ENCODE peak calls at places on chromosomes 6 and 20, in four cellular contexts. One of them, this sample, is unnamed.

GRCh38 chr6:13261464-13261994 is 66.8 kb downstream of the TBC1D7 start:
- DNase-seq in thyroid gland: no peak
- DNase-seq in transverse colon: peak
- DNase-seq in AG10803: no peak
- DNase-seq in this sample: no peak

GRCh38 chr6:157716553-157716952 is 106.5 kb upstream of the SNX9 start:
- DNase-seq in thyroid gland: no peak
- DNase-seq in transverse colon: no peak
- DNase-seq in AG10803: peak
- DNase-seq in this sample: peak

GRCh38 chr6:37381579-37381978 is 27.8 kb downstream of the RNF8 start:
- DNase-seq in thyroid gland: peak
- DNase-seq in transverse colon: peak
- DNase-seq in AG10803: peak
- DNase-seq in this sample: peak

GRCh38 chr20:1895674-1896496 is 678 bp downstream of the SIRPA start:
- DNase-seq in thyroid gland: peak
- DNase-seq in transverse colon: no peak
- DNase-seq in AG10803: peak
- DNase-seq in this sample: no peak

GRCh38 chr20:3724356-3724755 is 8.1 kb upstream of the HSPA12B start:
- DNase-seq in thyroid gland: no peak
- DNase-seq in transverse colon: no peak
- DNase-seq in AG10803: no peak
- DNase-seq in this sample: no peak

GRCh38 chr6:79762370-79762769 is 131.2 kb downstream of the SH3BGRL2 start:
- DNase-seq in thyroid gland: no peak
- DNase-seq in transverse colon: no peak
- DNase-seq in AG10803: no peak
- DNase-seq in this sample: peak

GRCh38 chr20:57801581-57801980 is 91.8 kb upstream of the PMEPA1 start:
- DNase-seq in thyroid gland: no peak
- DNase-seq in transverse colon: no peak
- DNase-seq in AG10803: no peak
- DNase-seq in this sample: no peak

GRCh38 chr6:134031696-134032255 is 20.6 kb downstream of the SLC2A12 start:
- DNase-seq in thyroid gland: no peak
- DNase-seq in transverse colon: no peak
- DNase-seq in AG10803: peak
- DNase-seq in this sample: no peak

GRCh38 chr6:18166314-18167007 is 11.2 kb downstream of the KDM1B start:
- DNase-seq in thyroid gland: no peak
- DNase-seq in transverse colon: no peak
- DNase-seq in AG10803: peak
- DNase-seq in this sample: peak

GRCh38 chr6:133609404-133610270 is 279.3 kb upstream of the TCF21 start:
- DNase-seq in thyroid gland: no peak
- DNase-seq in transverse colon: no peak
- DNase-seq in AG10803: peak
- DNase-seq in this sample: peak

GRCh38 chr6:145809785-145810184 is 4.8 kb downstream of the FBXO30 start:
- DNase-seq in thyroid gland: peak
- DNase-seq in transverse colon: no peak
- DNase-seq in AG10803: peak
- DNase-seq in this sample: peak

GRCh38 chr6:141470810-141471209 is 661.9 kb upstream of the GJE1 start:
- DNase-seq in thyroid gland: no peak
- DNase-seq in transverse colon: no peak
- DNase-seq in AG10803: no peak
- DNase-seq in this sample: no peak

GRCh38 chr6:37399795-37400490 is 33.1 kb upstream of the CMTR1 start:
- DNase-seq in thyroid gland: no peak
- DNase-seq in transverse colon: no peak
- DNase-seq in AG10803: no peak
- DNase-seq in this sample: no peak

DNA sequence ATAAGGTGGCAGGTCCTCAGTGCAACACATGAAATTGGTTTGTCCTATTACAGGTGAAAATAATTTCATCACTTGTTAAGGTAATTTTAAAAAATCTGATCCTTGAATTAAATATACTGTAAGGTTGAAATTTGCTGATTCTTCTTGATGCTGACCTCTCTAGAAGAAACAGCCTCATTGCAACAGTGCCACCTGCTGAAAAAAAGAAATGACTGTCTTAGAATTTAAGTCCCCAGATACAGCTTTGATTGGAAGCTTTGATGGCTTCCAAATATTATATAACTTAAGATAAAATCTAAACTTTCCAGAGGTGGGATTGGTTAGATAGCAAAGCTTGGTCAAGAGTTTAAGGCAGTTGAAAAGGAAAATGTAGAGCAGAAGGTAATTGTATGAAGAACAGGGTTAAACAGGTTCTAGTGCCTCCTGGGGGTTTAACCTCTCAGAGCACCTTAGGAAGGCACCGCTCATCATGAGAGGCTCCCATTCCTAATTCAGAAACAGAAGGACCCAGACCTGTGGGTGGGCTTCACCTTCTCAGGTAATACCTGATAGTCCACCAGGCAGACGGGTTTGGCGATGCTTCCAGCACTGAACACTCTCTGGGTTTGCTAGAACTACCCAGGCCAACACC is 401.0 kb downstream of the PAX1 start:
- DNase-seq in thyroid gland: no peak
- DNase-seq in transverse colon: no peak
- DNase-seq in AG10803: peak
- DNase-seq in this sample: no peak
- TF ChIP-seq CTCF in thyroid gland: no peak
- TF ChIP-seq CTCF in transverse colon: peak
- TF ChIP-seq CTCF in AG10803: peak
- TF ChIP-seq CTCF in this sample: peak

GRCh38 chr6:52208612-52209011 is 22.4 kb downstream of the IL17A start:
- DNase-seq in thyroid gland: no peak
- DNase-seq in transverse colon: no peak
- DNase-seq in AG10803: no peak
- DNase-seq in this sample: no peak

GRCh38 chr6:52201493-52201892 is 15.3 kb downstream of the IL17A start:
- DNase-seq in thyroid gland: no peak
- DNase-seq in transverse colon: no peak
- DNase-seq in AG10803: no peak
- DNase-seq in this sample: no peak

GRCh38 chr6:52209672-52210626 is 23.8 kb downstream of the IL17A start:
- DNase-seq in thyroid gland: no peak
- DNase-seq in transverse colon: no peak
- DNase-seq in AG10803: no peak
- DNase-seq in this sample: no peak

GRCh38 chr6:52207066-52207465 is 20.9 kb downstream of the IL17A start:
- DNase-seq in thyroid gland: no peak
- DNase-seq in transverse colon: no peak
- DNase-seq in AG10803: no peak
- DNase-seq in this sample: no peak
- TF ChIP-seq CTCF in thyroid gland: no peak
- TF ChIP-seq CTCF in transverse colon: no peak
- TF ChIP-seq CTCF in AG10803: no peak
- TF ChIP-seq CTCF in this sample: no peak

GRCh38 chr20:24954151-24954550 is 5.1 kb downstream of the CST7 start:
- DNase-seq in thyroid gland: no peak
- DNase-seq in transverse colon: no peak
- DNase-seq in AG10803: no peak
- DNase-seq in this sample: no peak

GRCh38 chr20:24957326-24957996 is 8.4 kb downstream of the CST7 start:
- DNase-seq in thyroid gland: peak
- DNase-seq in transverse colon: no peak
- DNase-seq in AG10803: no peak
- DNase-seq in this sample: no peak

GRCh38 chr20:24955045-24955444 is 6.0 kb downstream of the CST7 start:
- DNase-seq in thyroid gland: no peak
- DNase-seq in transverse colon: no peak
- DNase-seq in AG10803: no peak
- DNase-seq in this sample: no peak

GRCh38 chr20:24953621-24954133 is 4.6 kb downstream of the CST7 start:
- DNase-seq in thyroid gland: no peak
- DNase-seq in transverse colon: no peak
- DNase-seq in AG10803: no peak
- DNase-seq in this sample: no peak

DNA sequence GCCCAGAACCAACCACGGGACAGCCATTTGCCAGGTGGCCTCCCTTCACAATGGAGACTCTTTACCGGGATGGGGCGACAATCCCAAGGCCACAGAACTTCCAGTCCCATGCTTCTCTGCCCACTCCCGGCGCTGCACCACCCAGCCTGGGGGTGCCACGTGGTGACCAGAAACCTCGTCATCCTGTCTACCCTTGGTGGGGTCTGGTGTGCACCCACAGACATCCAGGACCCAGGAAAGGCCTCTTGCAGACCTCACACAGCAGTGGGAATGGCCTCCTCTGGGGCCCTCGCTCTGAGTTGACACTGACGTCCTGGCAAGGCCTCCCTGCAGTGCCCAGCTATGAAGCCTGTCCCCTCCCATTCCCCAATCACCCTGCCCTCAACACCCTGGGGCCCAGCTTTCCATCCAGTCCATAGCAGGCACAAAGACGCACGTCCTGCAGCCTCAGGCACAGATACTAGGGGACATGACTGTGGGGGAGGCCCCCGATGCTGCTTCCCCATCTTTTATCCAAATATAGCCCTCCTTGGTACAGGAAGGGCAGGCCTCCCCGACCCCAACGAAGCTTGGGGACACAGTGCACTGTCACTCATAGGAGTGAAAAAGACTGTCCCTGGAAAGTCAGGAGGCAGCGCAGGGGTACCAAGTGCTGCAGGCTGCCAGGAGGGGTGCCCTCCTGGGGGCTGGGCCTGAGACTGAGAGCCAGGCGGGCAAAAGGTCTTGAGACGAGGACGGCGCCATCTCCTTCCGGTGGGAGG is 7.1 kb downstream of the CST7 start:
- DNase-seq in thyroid gland: no peak
- DNase-seq in transverse colon: no peak
- DNase-seq in AG10803: no peak
- DNase-seq in this sample: no peak
- TF ChIP-seq CTCF in thyroid gland: no peak
- TF ChIP-seq CTCF in transverse colon: no peak
- TF ChIP-seq CTCF in AG10803: no peak
- TF ChIP-seq CTCF in this sample: no peak

GRCh38 chr6:138507977-138508675 is 8.8 kb upstream of the NHSL1 start:
- DNase-seq in thyroid gland: no peak
- DNase-seq in transverse colon: peak
- DNase-seq in AG10803: no peak
- DNase-seq in this sample: no peak
- TF ChIP-seq CTCF in thyroid gland: no peak
- TF ChIP-seq CTCF in transverse colon: no peak
- TF ChIP-seq CTCF in AG10803: no peak
- TF ChIP-seq CTCF in this sample: no peak

DNA sequence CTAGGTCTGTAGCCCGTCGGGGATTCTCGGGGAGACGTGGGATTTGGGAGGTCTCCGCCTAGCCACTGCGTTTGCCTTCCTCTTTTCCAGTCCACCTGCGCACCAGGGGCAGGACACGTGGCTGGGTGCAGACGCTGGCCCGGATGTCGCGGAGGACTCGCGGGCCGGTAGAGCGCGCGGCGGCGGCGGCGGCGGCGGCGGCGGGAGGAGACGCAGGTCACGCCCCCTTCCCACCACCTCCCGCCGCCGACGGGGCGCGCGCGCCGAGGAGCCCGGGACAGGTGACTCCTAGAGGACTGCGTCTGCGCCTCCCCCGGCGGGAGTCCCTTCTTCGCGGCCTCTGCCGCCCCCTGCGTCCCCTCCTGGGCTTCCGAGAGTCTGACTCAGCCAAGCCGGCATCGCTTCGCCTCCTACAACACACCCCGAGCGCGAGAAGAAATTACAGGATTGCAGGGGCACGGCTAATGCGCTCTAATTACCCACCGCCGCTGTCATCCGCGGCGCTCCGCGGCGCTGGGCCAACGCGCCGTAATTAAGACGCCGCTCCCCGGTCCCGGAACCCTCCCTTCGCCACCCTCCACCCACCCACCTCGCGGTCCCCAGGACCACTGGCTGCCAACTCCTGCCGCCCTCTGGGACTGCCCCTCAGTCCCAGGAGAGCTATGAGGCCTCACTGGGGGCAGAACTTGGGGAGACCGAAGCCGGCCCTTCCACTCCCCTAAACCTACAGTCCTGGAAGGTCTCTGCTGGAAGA is 124.5 kb downstream of the MRPL14 start:
- DNase-seq in thyroid gland: peak
- DNase-seq in transverse colon: peak
- DNase-seq in AG10803: no peak
- DNase-seq in this sample: peak
- TF ChIP-seq CTCF in thyroid gland: no peak
- TF ChIP-seq CTCF in transverse colon: no peak
- TF ChIP-seq CTCF in AG10803: peak
- TF ChIP-seq CTCF in this sample: peak

This sample was measured in HFFc6.